ENCODE peak calls at places on chromosomes 16 and 17, in eight cellular contexts. X is NCI-H2081; I is CD8-positive, alpha-beta T cell; W is immature natural killer cell; C is anterior cingulate cortex; O is mesothelial cell of epicardium; G is T-helper 2 cell; H is NCI-H1436 treated with DMSO at 0.1 percent for 48 hours. P is an unnamed sample.
A peak's percentile ranks its signal among the peaks of the same experiment; 100 is the strongest.

GRCh38 chr17:61410555-61411089 is 11.0 kb downstream of the TBX2 start:
- DNase-seq in X (no peak), I (peak; percentile 84), W (peak; percentile 71), C (no peak), O (peak; percentile 94), G (peak; percentile 71), H (no peak), P (peak; percentile 79)

GRCh38 chr17:77817953-77818352 is 140.6 kb upstream of the TNRC6C start:
- DNase-seq in X (no peak), I (no peak), W (no peak), C (no peak), O (no peak), G (no peak), H (no peak), P (no peak)

GRCh38 chr17:7216242-7217112 is 3.2 kb downstream of the DLG4 start:
- DNase-seq in X (no peak), I (no peak), W (no peak), C (no peak), O (no peak), G (no peak), H (no peak), P (no peak)

GRCh38 chr17:27802033-27802432 is 1.7 kb upstream of the NOS2 start:
- DNase-seq in X (no peak), I (no peak), W (no peak), C (no peak), O (no peak), G (no peak), H (no peak), P (no peak)

GRCh38 chr17:64441772-64442549 is 7.0 kb upstream of the MILR1 start:
- DNase-seq in X (no peak), I (peak; percentile 55), W (no peak), C (peak; percentile 6), O (no peak), G (peak; percentile 7), H (no peak), P (no peak)

GRCh38 chr17:45577571-45578279 is 87.2 kb upstream of the PLEKHM1 start:
- DNase-seq in X (no peak), I (no peak), W (no peak), C (no peak), O (no peak), G (no peak), H (no peak), P (no peak)

GRCh38 chr16:57938936-57939871 is 31.7 kb downstream of the CNGB1 start:
- DNase-seq in X (no peak), I (no peak), W (no peak), C (no peak), O (no peak), G (no peak), H (no peak), P (no peak)

GRCh38 chr16:680967-681745 is 946 bp downstream of the STUB1 start:
- DNase-seq in X (no peak), I (no peak), W (no peak), C (no peak), O (no peak), G (no peak), H (no peak), P (no peak)

GRCh38 chr16:74695450-74696422 is 4.9 kb downstream of the MLKL start:
- DNase-seq in X (peak; percentile 58), I (peak; percentile 67), W (peak; percentile 77), C (peak; percentile 83), O (peak; percentile 61), G (peak; percentile 55), H (peak; percentile 53), P (peak; percentile 46)

GRCh38 chr17:17849147-17849820 is 12.5 kb upstream of the SREBF1 start:
- DNase-seq in X (peak; percentile 34), I (peak; percentile 83), W (peak; percentile 86), C (no peak), O (no peak), G (peak; percentile 67), H (peak; percentile 32), P (peak; percentile 66)

GRCh38 chr16:30028438-30029093 is 2.5 kb downstream of the TLCD3B start:
- DNase-seq in X (no peak), I (no peak), W (no peak), C (no peak), O (peak; percentile 66), G (no peak), H (no peak), P (no peak)

GRCh38 chr17:68704897-68705296 is 103.7 kb upstream of the FAM20A start:
- DNase-seq in X (no peak), I (no peak), W (no peak), C (no peak), O (no peak), G (no peak), H (no peak), P (no peak)

GRCh38 chr17:9175700-9176467 is 154.6 kb downstream of the NTN1 start:
- DNase-seq in X (no peak), I (no peak), W (no peak), C (no peak), O (no peak), G (no peak), H (no peak), P (no peak)

GRCh38 chr16:1745900-1746692 is 25.2 kb downstream of the NME3 start:
- DNase-seq in X (no peak), I (no peak), W (no peak), C (no peak), O (no peak), G (no peak), H (no peak), P (no peak)

GRCh38 chr16:67541391-67542263 is 13.0 kb downstream of the RIPOR1 start:
- DNase-seq in X (no peak), I (no peak), W (no peak), C (no peak), O (no peak), G (no peak), H (no peak), P (no peak)

GRCh38 chr16:48323783-48324775 is 61.1 kb downstream of the SIAH1 start:
- DNase-seq in X (no peak), I (no peak), W (no peak), C (no peak), O (no peak), G (no peak), H (no peak), P (no peak)

GRCh38 chr16:48057085-48057484 is 98.7 kb downstream of the ABCC12 start:
- DNase-seq in X (no peak), I (no peak), W (no peak), C (no peak), O (no peak), G (no peak), H (no peak), P (no peak)

GRCh38 chr17:80885922-80886582 is 105.6 kb upstream of the CHMP6 start:
- DNase-seq in X (no peak), I (no peak), W (no peak), C (no peak), O (no peak), G (no peak), H (no peak), P (no peak)

GRCh38 chr16:89805136-89805905 is 11.1 kb downstream of the FANCA start:
- DNase-seq in X (no peak), I (no peak), W (no peak), C (no peak), O (no peak), G (no peak), H (no peak), P (no peak)

GRCh38 chr16:86761117-86761971 is 183.0 kb downstream of the FOXL1 start:
- DNase-seq in X (no peak), I (peak; percentile 55), W (peak; percentile 38), C (no peak), O (peak; percentile 86), G (peak; percentile 11), H (no peak), P (peak; percentile 23)

GRCh38 chr16:75931970-75932369 is 205.7 kb upstream of the CPHXL start:
- DNase-seq in X (no peak), I (no peak), W (no peak), C (no peak), O (no peak), G (no peak), H (no peak), P (no peak)

GRCh38 chr16:85750827-85751641 is at the start of gene C16orf74:
- DNase-seq in X (no peak), I (peak; percentile 57), W (no peak), C (no peak), O (peak; percentile 53), G (no peak), H (no peak), P (no peak)

GRCh38 chr16:3119286-3119685 is 6.9 kb downstream of the ZNF205 start:
- DNase-seq in X (no peak), I (no peak), W (no peak), C (no peak), O (no peak), G (no peak), H (no peak), P (no peak)

GRCh38 chr16:66379571-66379941 is 13.1 kb downstream of the CDH5 start:
- DNase-seq in X (no peak), I (no peak), W (peak; percentile 42), C (no peak), O (no peak), G (no peak), H (no peak), P (no peak)

GRCh38 chr17:19554393-19554792 is 20.7 kb downstream of the SLC47A1 start:
- DNase-seq in X (no peak), I (no peak), W (no peak), C (no peak), O (no peak), G (no peak), H (no peak), P (no peak)